ENCODE peak calls at places on chromosomes 4 and X, in four cellular contexts. One of them, this sample, is unnamed.
A peak's percentile ranks its signal among the peaks of the same experiment; 100 is the strongest.

GRCh38 chr4:8817813-8818062 is 53.9 kb downstream of the HMX1 start:
- DNase-seq in AG08396: no peak
- DNase-seq in stromal cell of bone marrow: no peak
- DNase-seq in hepatocyte: no peak
- DNase-seq in this sample: no peak

GRCh38 chr4:7692451-7693236 is 247.0 kb downstream of the AFAP1 start:
- DNase-seq in hepatocyte: no peak
- DNase-seq in stromal cell of bone marrow: no peak
- DNase-seq in AG08396: no peak
- DNase-seq in this sample: no peak

GRCh38 chr4:40908297-40908696 is 158.5 kb downstream of the NSUN7 start:
- DNase-seq in hepatocyte: peak; percentile 24
- DNase-seq in AG08396: no peak
- DNase-seq in stromal cell of bone marrow: no peak
- DNase-seq in this sample: no peak

GRCh38 chr4:148376151-148376550 is 66.1 kb downstream of the NR3C2 start:
- DNase-seq in stromal cell of bone marrow: peak; percentile 36
- DNase-seq in hepatocyte: peak; percentile 40
- DNase-seq in AG08396: peak; percentile 8
- DNase-seq in this sample: peak; percentile 18

GRCh38 chr4:3224971-3225850 is 23.7 kb upstream of the MSANTD1 start:
- DNase-seq in hepatocyte: no peak
- DNase-seq in stromal cell of bone marrow: no peak
- DNase-seq in AG08396: no peak
- DNase-seq in this sample: no peak

GRCh38 chrX:7925867-7926472 is 1.2 kb downstream of the PNPLA4 start:
- DNase-seq in hepatocyte: peak; percentile 71
- DNase-seq in AG08396: peak; percentile 70
- DNase-seq in stromal cell of bone marrow: peak; percentile 60
- DNase-seq in this sample: peak; percentile 19

GRCh38 chrX:24479924-24480722 is 15.0 kb downstream of the PDK3 start:
- DNase-seq in stromal cell of bone marrow: no peak
- DNase-seq in AG08396: no peak
- DNase-seq in hepatocyte: no peak
- DNase-seq in this sample: no peak

GRCh38 chr4:118680808-118681207 is 4.4 kb upstream of the METTL14 start:
- DNase-seq in AG08396: no peak
- DNase-seq in hepatocyte: no peak
- DNase-seq in stromal cell of bone marrow: no peak
- DNase-seq in this sample: no peak

GRCh38 chrX:106707771-106708454 is 18.6 kb upstream of the RNF128 start:
- DNase-seq in hepatocyte: peak; percentile 26
- DNase-seq in AG08396: peak; percentile 61
- DNase-seq in stromal cell of bone marrow: peak; percentile 87
- DNase-seq in this sample: peak; percentile 76

GRCh38 chr4:76357981-76358380 is 51.4 kb downstream of the STBD1 start:
- DNase-seq in hepatocyte: no peak
- DNase-seq in stromal cell of bone marrow: no peak
- DNase-seq in AG08396: no peak
- DNase-seq in this sample: no peak

GRCh38 chrX:72714471-72714916 is 388 bp upstream of the PHKA1 start:
- DNase-seq in stromal cell of bone marrow: peak; percentile 62
- DNase-seq in hepatocyte: peak; percentile 66
- DNase-seq in AG08396: peak; percentile 60
- DNase-seq in this sample: peak; percentile 71

GRCh38 chrX:103215768-103216085 is 819 bp downstream of the BEX4 start:
- DNase-seq in hepatocyte: no peak
- DNase-seq in AG08396: no peak
- DNase-seq in stromal cell of bone marrow: no peak
- DNase-seq in this sample: no peak

GRCh38 chrX:37367946-37368345 is 18.8 kb downstream of the PRRG1 start:
- DNase-seq in hepatocyte: no peak
- DNase-seq in stromal cell of bone marrow: no peak
- DNase-seq in AG08396: no peak
- DNase-seq in this sample: no peak

GRCh38 chr4:3114377-3114776 is 39.9 kb downstream of the HTT start:
- DNase-seq in hepatocyte: no peak
- DNase-seq in stromal cell of bone marrow: no peak
- DNase-seq in AG08396: no peak
- DNase-seq in this sample: no peak

GRCh38 chr4:110824344-110824743 is 201.5 kb upstream of the PITX2 start:
- DNase-seq in AG08396: no peak
- DNase-seq in hepatocyte: no peak
- DNase-seq in stromal cell of bone marrow: no peak
- DNase-seq in this sample: no peak

This sample was measured in skeletal muscle cell.